ENCODE peak calls at places on chromosomes 2 and 18, in eight cellular contexts. One of them, this sample, is unnamed.

GRCh38 chr18:3603460-3604259 is 153.7 kb downstream of the TGIF1 start:
- DNase-seq in psoas muscle: no peak
- DNase-seq in heart left ventricle: no peak
- DNase-seq in ovary: no peak
- DNase-seq in uterus: no peak
- DNase-seq in left ventricle myocardium inferior: no peak
- DNase-seq in transverse colon: no peak
- DNase-seq in IMR-90: peak; percentile 99
- DNase-seq in this sample: peak; percentile 63

GRCh38 chr18:33231474-33232317 is 208.8 kb downstream of the CCDC178 start:
- DNase-seq in psoas muscle: peak; percentile 50
- DNase-seq in heart left ventricle: peak; percentile 46
- DNase-seq in ovary: peak; percentile 69
- DNase-seq in uterus: peak; percentile 25
- DNase-seq in left ventricle myocardium inferior: peak; percentile 19
- DNase-seq in transverse colon: peak; percentile 71
- DNase-seq in IMR-90: peak; percentile 60
- DNase-seq in this sample: peak; percentile 78

GRCh38 chr2:211391206-211391605 is 834.8 kb downstream of the CPS1 start:
- DNase-seq in psoas muscle: no peak
- DNase-seq in heart left ventricle: no peak
- DNase-seq in ovary: no peak
- DNase-seq in uterus: no peak
- DNase-seq in left ventricle myocardium inferior: no peak
- DNase-seq in transverse colon: no peak
- DNase-seq in IMR-90: no peak
- DNase-seq in this sample: no peak

GRCh38 chr2:239187464-239188253 is 213.2 kb downstream of the HDAC4 start:
- DNase-seq in psoas muscle: no peak
- DNase-seq in heart left ventricle: no peak
- DNase-seq in ovary: no peak
- DNase-seq in uterus: peak; percentile 10
- DNase-seq in left ventricle myocardium inferior: peak; percentile 4
- DNase-seq in transverse colon: peak; percentile 3
- DNase-seq in IMR-90: no peak
- DNase-seq in this sample: no peak

GRCh38 chr2:97719362-97720155 is 6.2 kb downstream of the ZAP70 start:
- DNase-seq in psoas muscle: peak; percentile 11
- DNase-seq in heart left ventricle: no peak
- DNase-seq in ovary: no peak
- DNase-seq in uterus: no peak
- DNase-seq in left ventricle myocardium inferior: no peak
- DNase-seq in transverse colon: no peak
- DNase-seq in IMR-90: no peak
- DNase-seq in this sample: no peak

GRCh38 chr2:206462240-206462854 is 19.0 kb downstream of the ADAM23 start:
- DNase-seq in psoas muscle: no peak
- DNase-seq in heart left ventricle: no peak
- DNase-seq in ovary: no peak
- DNase-seq in uterus: no peak
- DNase-seq in left ventricle myocardium inferior: no peak
- DNase-seq in transverse colon: no peak
- DNase-seq in IMR-90: no peak
- DNase-seq in this sample: no peak

GRCh38 chr2:197477764-197478163 is 21.9 kb downstream of the HSPD1 start:
- DNase-seq in psoas muscle: no peak
- DNase-seq in heart left ventricle: no peak
- DNase-seq in ovary: no peak
- DNase-seq in uterus: no peak
- DNase-seq in left ventricle myocardium inferior: no peak
- DNase-seq in transverse colon: no peak
- DNase-seq in IMR-90: no peak
- DNase-seq in this sample: no peak

GRCh38 chr2:70565039-70565731 is 11.6 kb upstream of the TGFA start:
- DNase-seq in psoas muscle: no peak
- DNase-seq in heart left ventricle: no peak
- DNase-seq in ovary: no peak
- DNase-seq in uterus: no peak
- DNase-seq in left ventricle myocardium inferior: no peak
- DNase-seq in transverse colon: no peak
- DNase-seq in IMR-90: no peak
- DNase-seq in this sample: no peak

GRCh38 chr18:23888880-23889279 is 125.7 kb upstream of the TTC39C start:
- DNase-seq in psoas muscle: no peak
- DNase-seq in heart left ventricle: no peak
- DNase-seq in ovary: no peak
- DNase-seq in uterus: no peak
- DNase-seq in left ventricle myocardium inferior: no peak
- DNase-seq in transverse colon: no peak
- DNase-seq in IMR-90: no peak
- DNase-seq in this sample: no peak

GRCh38 chr2:190881480-190882326 is 1.1 kb downstream of the GLS start:
- DNase-seq in psoas muscle: peak; percentile 76
- DNase-seq in heart left ventricle: peak; percentile 71
- DNase-seq in ovary: peak; percentile 71
- DNase-seq in uterus: peak; percentile 57
- DNase-seq in left ventricle myocardium inferior: peak; percentile 63
- DNase-seq in transverse colon: peak; percentile 77
- DNase-seq in IMR-90: peak; percentile 87
- DNase-seq in this sample: peak; percentile 72

GRCh38 chr2:102888514-102888913 is 126.7 kb downstream of the TMEM182 start:
- DNase-seq in psoas muscle: no peak
- DNase-seq in heart left ventricle: no peak
- DNase-seq in ovary: no peak
- DNase-seq in uterus: no peak
- DNase-seq in left ventricle myocardium inferior: no peak
- DNase-seq in transverse colon: no peak
- DNase-seq in IMR-90: no peak
- DNase-seq in this sample: no peak

GRCh38 chr2:79083846-79084376 is 3.9 kb downstream of the REG1B start:
- DNase-seq in psoas muscle: no peak
- DNase-seq in heart left ventricle: no peak
- DNase-seq in ovary: no peak
- DNase-seq in uterus: no peak
- DNase-seq in left ventricle myocardium inferior: no peak
- DNase-seq in transverse colon: no peak
- DNase-seq in IMR-90: no peak
- DNase-seq in this sample: no peak

GRCh38 chr2:94999431-94999883 is 26.1 kb upstream of the MAL start:
- DNase-seq in psoas muscle: no peak
- DNase-seq in heart left ventricle: no peak
- DNase-seq in ovary: no peak
- DNase-seq in uterus: no peak
- DNase-seq in left ventricle myocardium inferior: no peak
- DNase-seq in transverse colon: no peak
- DNase-seq in IMR-90: no peak
- DNase-seq in this sample: no peak

GRCh38 chr2:25558262-25558661 is 115.1 kb downstream of the DTNB start:
- DNase-seq in psoas muscle: no peak
- DNase-seq in heart left ventricle: no peak
- DNase-seq in ovary: no peak
- DNase-seq in uterus: no peak
- DNase-seq in left ventricle myocardium inferior: no peak
- DNase-seq in transverse colon: no peak
- DNase-seq in IMR-90: peak; percentile 85
- DNase-seq in this sample: no peak

GRCh38 chr2:230778350-230779140 is 65.9 kb downstream of the CAB39 start:
- DNase-seq in psoas muscle: no peak
- DNase-seq in heart left ventricle: no peak
- DNase-seq in ovary: no peak
- DNase-seq in uterus: no peak
- DNase-seq in left ventricle myocardium inferior: no peak
- DNase-seq in transverse colon: no peak
- DNase-seq in IMR-90: no peak
- DNase-seq in this sample: no peak

GRCh38 chr2:209619782-209620181 is 151.8 kb upstream of the UNC80 start:
- DNase-seq in psoas muscle: no peak
- DNase-seq in heart left ventricle: no peak
- DNase-seq in ovary: no peak
- DNase-seq in uterus: no peak
- DNase-seq in left ventricle myocardium inferior: no peak
- DNase-seq in transverse colon: no peak
- DNase-seq in IMR-90: no peak
- DNase-seq in this sample: no peak

GRCh38 chr2:74502720-74503505 is 3.5 kb upstream of the LBX2 start:
- DNase-seq in psoas muscle: peak; percentile 90
- DNase-seq in heart left ventricle: peak; percentile 91
- DNase-seq in ovary: peak; percentile 66
- DNase-seq in uterus: peak; percentile 61
- DNase-seq in left ventricle myocardium inferior: peak; percentile 87
- DNase-seq in transverse colon: peak; percentile 89
- DNase-seq in IMR-90: peak; percentile 84
- DNase-seq in this sample: peak; percentile 82

GRCh38 chr2:28663359-28663758 is 88.3 kb upstream of the PPP1CB start:
- DNase-seq in psoas muscle: no peak
- DNase-seq in heart left ventricle: no peak
- DNase-seq in ovary: no peak
- DNase-seq in uterus: peak; percentile 54
- DNase-seq in left ventricle myocardium inferior: no peak
- DNase-seq in transverse colon: no peak
- DNase-seq in IMR-90: peak; percentile 79
- DNase-seq in this sample: no peak
- TF ChIP-seq CTCF in psoas muscle: no peak
- TF ChIP-seq CTCF in heart left ventricle: no peak
- TF ChIP-seq CTCF in ovary: no peak
- TF ChIP-seq CTCF in uterus: no peak
- TF ChIP-seq CTCF in left ventricle myocardium inferior: peak; percentile 31
- TF ChIP-seq CTCF in transverse colon: no peak
- TF ChIP-seq CTCF in IMR-90: peak; percentile 46
- TF ChIP-seq CTCF in this sample: peak; percentile 5

GRCh38 chr2:86068098-86069047 is 37.3 kb downstream of the POLR1A start:
- DNase-seq in psoas muscle: peak; percentile 90
- DNase-seq in heart left ventricle: no peak
- DNase-seq in ovary: no peak
- DNase-seq in uterus: no peak
- DNase-seq in left ventricle myocardium inferior: no peak
- DNase-seq in transverse colon: peak; percentile 24
- DNase-seq in IMR-90: peak; percentile 30
- DNase-seq in this sample: peak; percentile 29

GRCh38 chr2:86066915-86067314 is 38.8 kb downstream of the POLR1A start:
- DNase-seq in psoas muscle: no peak
- DNase-seq in heart left ventricle: no peak
- DNase-seq in ovary: no peak
- DNase-seq in uterus: no peak
- DNase-seq in left ventricle myocardium inferior: no peak
- DNase-seq in transverse colon: no peak
- DNase-seq in IMR-90: no peak
- DNase-seq in this sample: no peak

GRCh38 chr2:86069783-86070339 is 35.8 kb downstream of the POLR1A start:
- DNase-seq in psoas muscle: no peak
- DNase-seq in heart left ventricle: no peak
- DNase-seq in ovary: no peak
- DNase-seq in uterus: no peak
- DNase-seq in left ventricle myocardium inferior: no peak
- DNase-seq in transverse colon: no peak
- DNase-seq in IMR-90: no peak
- DNase-seq in this sample: no peak

GRCh38 chr2:86070868-86071267 is 34.8 kb downstream of the POLR1A start:
- DNase-seq in psoas muscle: no peak
- DNase-seq in heart left ventricle: no peak
- DNase-seq in ovary: no peak
- DNase-seq in uterus: no peak
- DNase-seq in left ventricle myocardium inferior: no peak
- DNase-seq in transverse colon: no peak
- DNase-seq in IMR-90: no peak
- DNase-seq in this sample: no peak

GRCh38 chr2:86069091-86069685 is 36.5 kb downstream of the POLR1A start:
- DNase-seq in psoas muscle: no peak
- DNase-seq in heart left ventricle: peak; percentile 68
- DNase-seq in ovary: no peak
- DNase-seq in uterus: no peak
- DNase-seq in left ventricle myocardium inferior: peak; percentile 36
- DNase-seq in transverse colon: no peak
- DNase-seq in IMR-90: no peak
- DNase-seq in this sample: no peak
- H3K4me1 ChIP-seq in psoas muscle: peaks cover 60% of the 10 kb centered on the region
- H3K4me1 ChIP-seq in heart left ventricle: no peaks in the 10 kb centered on the region
- H3K4me1 ChIP-seq in ovary: peaks cover 8% of the 10 kb centered on the region
- H3K4me1 ChIP-seq in uterus: no peaks in the 10 kb centered on the region
- H3K4me1 ChIP-seq in left ventricle myocardium inferior: peaks cover 45% of the 10 kb centered on the region
- H3K4me1 ChIP-seq in transverse colon: peaks cover 6% of the 10 kb centered on the region
- H3K4me1 ChIP-seq in IMR-90: peaks cover 3% of the 10 kb centered on the region
- H3K4me1 ChIP-seq in this sample: peaks cover 25% of the 10 kb centered on the region

DNA sequence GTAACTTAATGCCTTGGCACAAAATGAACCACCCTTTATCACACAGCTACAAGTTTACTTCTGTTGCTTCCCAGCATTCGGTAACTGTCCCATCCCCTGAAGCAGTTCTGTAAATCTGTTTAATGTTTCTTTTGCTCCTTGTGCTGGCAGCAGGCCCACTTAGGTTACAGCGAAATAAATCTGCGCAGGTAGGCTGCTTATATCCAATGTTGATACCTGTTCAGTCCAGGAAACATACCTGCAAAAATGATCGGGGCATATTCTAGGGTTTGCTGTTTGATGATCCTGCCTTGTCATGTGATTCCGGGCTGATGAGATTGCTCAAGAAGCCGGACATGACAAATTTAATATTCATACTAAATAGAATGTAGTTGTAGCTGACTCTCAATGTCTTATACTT is 23.3 kb downstream of the PELI1 start:
- DNase-seq in psoas muscle: no peak
- DNase-seq in heart left ventricle: no peak
- DNase-seq in ovary: no peak
- DNase-seq in uterus: no peak
- DNase-seq in left ventricle myocardium inferior: no peak
- DNase-seq in transverse colon: peak; percentile 64
- DNase-seq in IMR-90: no peak
- DNase-seq in this sample: no peak
- H3K36me3 ChIP-seq in psoas muscle: no peaks in the 10 kb centered on the region
- H3K36me3 ChIP-seq in heart left ventricle: no peaks in the 10 kb centered on the region
- H3K36me3 ChIP-seq in ovary: no peaks in the 10 kb centered on the region
- H3K36me3 ChIP-seq in uterus: no peaks in the 10 kb centered on the region
- H3K36me3 ChIP-seq in left ventricle myocardium inferior: no peaks in the 10 kb centered on the region
- H3K36me3 ChIP-seq in transverse colon: no peaks in the 10 kb centered on the region
- H3K36me3 ChIP-seq in IMR-90: no peaks in the 10 kb centered on the region
- H3K36me3 ChIP-seq in this sample: no peaks in the 10 kb centered on the region

DNA sequence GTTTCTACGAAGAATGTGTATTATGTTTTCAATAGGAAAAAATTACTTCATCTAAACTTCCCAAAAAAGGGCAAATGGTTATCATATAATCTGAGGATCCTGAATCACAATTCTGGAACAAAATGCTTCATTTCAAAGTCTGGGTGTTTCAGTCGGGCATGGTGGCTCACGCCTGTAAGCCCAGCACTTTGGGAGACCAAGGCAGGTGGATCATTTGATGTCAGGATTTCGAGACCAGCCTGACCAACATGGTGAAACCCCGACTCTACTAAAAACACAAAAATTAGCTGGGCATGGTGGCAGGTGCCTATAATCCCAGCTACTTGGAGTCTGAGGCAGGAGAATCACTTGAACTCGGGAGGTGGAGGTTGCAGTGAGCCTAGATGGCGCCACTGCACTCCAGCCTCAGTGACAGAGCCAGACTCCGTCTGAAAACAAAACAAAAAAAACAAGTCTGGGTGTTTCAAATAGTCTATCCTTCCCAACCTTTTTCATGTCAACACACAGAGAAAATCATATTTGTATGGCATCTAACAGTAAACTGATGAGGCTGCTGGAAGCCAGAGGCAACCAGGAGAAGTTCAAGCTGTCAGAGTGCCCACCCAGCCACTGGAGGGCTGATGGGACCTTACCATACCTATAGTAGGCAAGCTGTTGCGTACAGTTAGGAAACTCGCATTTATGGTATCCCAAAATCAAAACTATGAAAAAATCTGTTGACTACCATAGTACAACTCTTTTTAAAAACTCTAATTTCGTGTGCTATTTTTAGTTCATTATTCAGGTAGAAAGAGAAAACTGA is 14.6 kb downstream of the NBAS start:
- DNase-seq in psoas muscle: no peak
- DNase-seq in heart left ventricle: no peak
- DNase-seq in ovary: no peak
- DNase-seq in uterus: no peak
- DNase-seq in left ventricle myocardium inferior: no peak
- DNase-seq in transverse colon: no peak
- DNase-seq in IMR-90: no peak
- DNase-seq in this sample: no peak
- TF ChIP-seq CTCF in psoas muscle: no peak
- TF ChIP-seq CTCF in heart left ventricle: no peak
- TF ChIP-seq CTCF in ovary: no peak
- TF ChIP-seq CTCF in uterus: no peak
- TF ChIP-seq CTCF in left ventricle myocardium inferior: no peak
- TF ChIP-seq CTCF in transverse colon: peak; percentile 15
- TF ChIP-seq CTCF in IMR-90: no peak
- TF ChIP-seq CTCF in this sample: no peak